ENCODE peak calls at places on chromosomes 4 and X, in four cellular contexts. J, R, K and G are unnamed samples.

GRCh38 chr4:103915224-103915869 is 195.6 kb upstream of the TACR3 start:
- DNase-seq in J (peak), K (peak), R (no peak), G (no peak)

GRCh38 chr4:86493460-86493859 is 100.7 kb upstream of the PTPN13 start:
- DNase-seq in R (no peak), K (peak), J (peak), G (no peak)

GRCh38 chr4:73828945-73829344 is 7.5 kb upstream of the CXCL6 start:
- DNase-seq in J (peak), R (no peak), K (peak), G (no peak)

GRCh38 chrX:13120017-13120416 is 75.6 kb upstream of the FAM9C start:
- DNase-seq in J (peak), K (no peak), R (no peak), G (no peak)

GRCh38 chr4:40897557-40898203 is 147.9 kb downstream of the NSUN7 start:
- DNase-seq in K (peak), J (peak), R (peak), G (peak)

GRCh38 chr4:67106846-67107467 is 438.3 kb downstream of the CENPC start:
- DNase-seq in K (no peak), R (no peak), J (no peak), G (no peak)

GRCh38 chr4:18388029-18388428 is 366.5 kb upstream of the LCORL start:
- DNase-seq in K (no peak), R (no peak), J (no peak), G (no peak)

GRCh38 chr4:151930372-151930771 is 169.6 kb upstream of the GATB start:
- DNase-seq in K (no peak), J (no peak), R (no peak), G (no peak)

GRCh38 chrX:135531813-135532212 is 11.4 kb downstream of the INTS6L start:
- DNase-seq in J (no peak), K (no peak), R (no peak), G (no peak)

GRCh38 chr4:9800878-9801277 is 19.4 kb downstream of the DRD5 start:
- DNase-seq in K (peak), J (no peak), R (no peak), G (no peak)

GRCh38 chrX:44062842-44063241 is 89.7 kb upstream of the NDP start:
- DNase-seq in R (no peak), J (no peak), K (no peak), G (no peak)

GRCh38 chr4:60846678-60847077 is 353.4 kb upstream of the ADGRL3 start:
- DNase-seq in K (no peak), J (no peak), R (no peak), G (no peak)

GRCh38 chr4:81166431-81166830 is 48.6 kb downstream of the PRKG2 start:
- DNase-seq in K (peak), R (no peak), J (peak), G (no peak)

GRCh38 chr4:3321295-3321889 is 28.6 kb downstream of the RGS12 start:
- DNase-seq in K (peak), R (peak), J (peak), G (no peak)

GRCh38 chr4:152997771-152998487 is 61.8 kb downstream of the FHDC1 start:
- DNase-seq in J (no peak), R (no peak), K (no peak), G (no peak)

GRCh38 chr4:2322801-2323200 is 60.9 kb upstream of the MXD4 start:
- DNase-seq in K (peak), R (no peak), J (peak), G (no peak)

GRCh38 chr4:140857111-140857510 is 100.9 kb upstream of the TBC1D9 start:
- DNase-seq in K (no peak), J (no peak), R (no peak), G (no peak)

GRCh38 chr4:173040200-173040599 is 128.4 kb upstream of the GALNT7 start:
- DNase-seq in K (no peak), J (peak), R (no peak), G (no peak)

GRCh38 chr4:171534391-171534790 is 278.8 kb upstream of the GALNTL6 start:
- DNase-seq in R (no peak), J (no peak), K (no peak), G (no peak)

GRCh38 chrX:44203791-44204190 is 139.7 kb downstream of the EFHC2 start:
- DNase-seq in K (no peak), R (no peak), J (no peak), G (no peak)

GRCh38 chr4:149531861-149532260 is 283.8 kb downstream of the IQCM start:
- DNase-seq in K (peak), R (no peak), J (peak), G (no peak)

GRCh38 chrX:21711126-21711847 is 46.6 kb downstream of the SMPX start:
- DNase-seq in R (no peak), J (no peak), K (no peak), G (no peak)

GRCh38 chr4:36243355-36244256 is 708 bp downstream of the ARAP2 start:
- DNase-seq in K (no peak), R (no peak), J (peak), G (no peak)

GRCh38 chr4:40340034-40340433 is 4.9 kb downstream of the CHRNA9 start:
- DNase-seq in R (no peak), K (peak), J (no peak), G (no peak)

GRCh38 chrX:54495814-54496516 is at the start of gene FGD1:
- DNase-seq in J (peak), K (peak), R (peak), G (peak)

GRCh38 chr4:112604590-112604989 is 32.1 kb downstream of the ZGRF1 start:
- DNase-seq in R (peak), J (peak), K (peak), G (peak)

GRCh38 chrX:1751781-1752180 is 136.9 kb downstream of the ASMT start:
- DNase-seq in R (no peak), J (no peak), K (no peak), G (no peak)

GRCh38 chr4:6420972-6421371 is 51.4 kb downstream of the PPP2R2C start:
- DNase-seq in R (no peak), K (no peak), J (no peak), G (no peak)

GRCh38 chr4:151139814-151140213 is 40.4 kb downstream of the RPS3A start:
- DNase-seq in R (no peak), J (peak), K (no peak), G (no peak)

GRCh38 chr4:6888506-6889071 is 21.0 kb upstream of the TBC1D14 start:
- DNase-seq in R (no peak), K (no peak), J (no peak), G (no peak)

GRCh38 chrX:110397904-110398303 is 39.3 kb downstream of the RTL9 start:
- DNase-seq in K (no peak), R (no peak), J (no peak), G (no peak)

GRCh38 chrX:131778269-131779218 is 234.7 kb downstream of the OR13H1 start:
- DNase-seq in K (no peak), J (no peak), R (no peak), G (no peak)

GRCh38 chr4:21470531-21470930 is 478.0 kb downstream of the KCNIP4 start:
- DNase-seq in R (peak), K (peak), J (peak), G (no peak)

GRCh38 chrX:57647020-57647419 is 33.0 kb downstream of the NLRP2B start:
- DNase-seq in J (no peak), K (no peak), R (no peak), G (no peak)

DNA sequence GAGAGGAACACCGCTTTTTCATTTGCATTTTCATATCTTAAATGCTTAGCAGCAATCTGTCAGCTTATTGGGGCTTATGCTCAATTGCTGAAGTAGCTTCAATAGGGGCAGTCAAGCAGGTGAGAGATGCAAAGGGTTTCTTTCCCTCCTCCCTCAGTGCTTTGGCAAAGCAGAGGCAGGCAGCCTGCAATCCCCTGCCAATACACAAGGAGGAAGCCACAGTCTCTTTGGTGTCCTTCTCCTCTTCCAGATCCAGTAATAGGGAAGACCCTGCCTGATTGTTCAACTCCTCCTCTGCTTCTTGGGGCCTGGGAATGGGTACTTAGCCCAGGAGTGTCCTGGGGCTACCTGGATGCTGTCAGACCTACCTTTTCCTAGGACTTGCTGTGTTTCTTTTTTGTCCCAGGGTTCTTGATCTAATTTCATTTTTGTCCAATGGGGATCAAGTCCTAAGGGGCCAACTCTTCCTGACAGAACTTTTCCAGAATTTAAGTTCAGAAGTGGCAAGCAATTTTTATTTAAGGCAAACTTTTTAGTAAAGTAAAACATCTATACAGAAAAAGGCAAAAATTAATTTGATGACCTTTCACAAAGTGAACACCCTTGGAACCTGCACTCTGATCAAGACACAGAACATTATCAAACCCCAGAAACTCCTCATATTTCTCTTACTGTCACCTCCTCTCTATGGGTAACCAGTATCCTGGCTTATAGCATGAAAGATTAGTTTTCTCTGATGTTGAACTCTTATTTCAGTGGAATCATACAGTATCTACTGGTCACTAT is 260.3 kb downstream of the PPP3CA start:
- DNase-seq in J (no peak), R (peak), K (no peak), G (no peak)
- TF ChIP-seq CTCF in J (no peak), R (peak), K (peak), G (no peak)

GRCh38 chr4:20456416-20456815 is 204.7 kb downstream of the SLIT2 start:
- DNase-seq in K (peak), J (no peak), R (no peak), G (no peak)
- TF ChIP-seq CTCF in K (no peak), J (no peak), R (no peak), G (no peak)

GRCh38 chr4:169774466-169775445 is 17.0 kb upstream of the HPF1 start:
- DNase-seq in K (no peak), R (no peak), J (peak), G (peak)
- TF ChIP-seq CTCF in K (no peak), R (no peak), J (peak), G (peak)

GRCh38 chr4:138049350-138049749 is 192.8 kb downstream of the SLC7A11 start:
- DNase-seq in K (no peak), R (no peak), J (no peak), G (no peak)

GRCh38 chr4:138053601-138054322 is 188.4 kb downstream of the SLC7A11 start:
- DNase-seq in K (peak), R (no peak), J (peak), G (no peak)

GRCh38 chr4:138051157-138051556 is 191.0 kb downstream of the SLC7A11 start:
- DNase-seq in K (peak), R (no peak), J (peak), G (no peak)

GRCh38 chr4:138047290-138047689 is 194.9 kb downstream of the SLC7A11 start:
- DNase-seq in J (no peak), K (no peak), R (no peak), G (no peak)

DNA sequence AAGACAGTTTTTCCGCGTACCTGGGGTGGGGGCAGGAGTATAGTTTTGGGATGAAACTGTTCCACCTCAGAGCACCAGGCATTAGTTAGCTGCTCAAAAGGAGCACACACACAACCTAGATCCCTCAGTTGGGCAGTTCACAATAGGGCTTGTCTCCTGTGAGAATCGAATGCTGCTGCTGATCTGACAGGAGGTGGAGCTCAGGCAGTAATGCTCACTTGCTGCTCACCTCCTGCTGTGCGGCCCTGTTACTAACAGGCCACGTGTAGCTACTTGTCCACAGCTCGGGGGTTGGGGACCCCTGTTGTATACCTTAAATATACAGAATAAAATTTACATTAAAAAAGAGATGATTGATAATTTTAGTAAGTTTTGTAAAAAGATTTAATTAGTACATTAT is 191.5 kb downstream of the SLC7A11 start:
- DNase-seq in K (no peak), J (no peak), R (no peak), G (no peak)
- TF ChIP-seq CTCF in K (no peak), J (no peak), R (no peak), G (no peak)

DNA sequence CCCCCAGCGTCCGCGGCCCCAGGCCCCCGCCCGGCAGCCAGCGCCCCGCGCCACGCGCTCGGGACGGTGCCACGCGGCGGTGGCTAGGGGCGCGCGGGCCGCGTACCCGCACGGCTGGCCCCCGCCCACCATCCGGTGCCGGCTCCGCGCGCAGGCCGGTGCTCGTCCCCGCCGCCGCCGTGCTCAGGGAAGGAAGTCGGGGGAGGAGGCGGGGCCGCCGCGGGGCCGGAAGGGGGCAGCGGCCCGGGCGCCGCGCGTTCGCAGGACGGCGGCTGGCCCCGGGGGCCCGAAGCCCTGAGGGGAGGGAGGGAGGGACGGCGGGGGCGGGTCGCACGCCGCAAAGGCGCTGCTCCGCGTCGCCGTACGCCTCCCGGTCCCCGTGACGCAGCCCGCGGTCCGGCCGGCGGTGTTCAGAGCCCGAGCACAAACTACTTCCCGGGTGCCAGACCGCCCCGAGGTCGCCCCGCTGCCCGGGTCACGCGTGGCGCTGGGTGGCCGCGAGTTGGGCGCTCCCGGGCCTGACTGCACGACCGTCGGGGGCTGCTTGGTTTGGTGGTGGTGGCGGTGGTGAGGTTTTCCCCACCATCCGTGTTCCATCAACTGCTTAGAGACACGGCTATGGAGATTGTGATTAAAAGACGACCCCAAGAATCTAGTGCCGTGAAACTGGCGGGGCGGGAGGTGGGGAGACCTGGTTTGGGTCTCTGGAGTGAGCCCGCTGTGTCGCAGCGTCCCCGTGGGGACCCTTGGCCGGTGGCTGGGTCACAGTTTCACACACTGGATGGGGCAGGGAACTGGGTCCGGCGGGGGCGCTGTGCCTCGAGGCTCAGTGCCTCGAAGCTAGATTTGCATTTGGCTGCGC is at the start of gene DCTD:
- DNase-seq in R (peak), K (peak), J (peak), G (peak)
- TF ChIP-seq CTCF in R (peak), K (peak), J (peak), G (no peak)

GRCh38 chr4:37388672-37389368 is 144.3 kb downstream of the NWD2 start:
- DNase-seq in K (no peak), R (no peak), J (no peak), G (no peak)
- TF ChIP-seq CTCF in K (no peak), R (no peak), J (no peak), G (no peak)

GRCh38 chr4:168743131-168743530 is 246.3 kb downstream of the PALLD start:
- DNase-seq in J (no peak), R (no peak), K (no peak), G (no peak)
- TF ChIP-seq CTCF in J (no peak), R (no peak), K (no peak), G (no peak)

DNA sequence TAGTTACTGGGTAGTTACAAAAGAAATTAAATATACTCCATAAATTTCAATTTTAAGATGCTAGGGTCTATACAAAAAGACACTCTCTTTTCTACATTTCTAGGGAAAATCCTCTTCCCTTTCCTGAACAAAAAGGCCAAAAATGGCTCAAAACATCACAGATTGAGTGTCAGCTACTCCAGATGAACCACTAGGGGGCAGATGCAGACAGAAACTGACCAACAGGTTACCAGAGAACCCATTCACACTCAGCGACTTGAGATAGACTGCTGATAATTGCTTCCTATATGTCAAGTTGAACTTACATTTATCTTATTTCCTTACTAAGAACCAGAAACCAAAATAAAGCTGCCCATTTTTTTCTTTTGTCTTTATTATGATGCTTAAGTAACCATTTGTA is 83.4 kb upstream of the MID1IP1 start:
- DNase-seq in R (peak), J (peak), K (peak), G (no peak)
- TF ChIP-seq CTCF in R (peak), J (peak), K (peak), G (peak)

GRCh38 chr4:159977907-159978617 is 875.2 kb downstream of the RAPGEF2 start:
- DNase-seq in K (no peak), J (no peak), R (no peak), G (no peak)

GRCh38 chr4:159979351-159979750 is 876.5 kb downstream of the RAPGEF2 start:
- DNase-seq in R (no peak), J (no peak), K (no peak), G (no peak)

GRCh38 chr4:159983080-159983479 is 880.2 kb downstream of the RAPGEF2 start:
- DNase-seq in J (no peak), K (no peak), R (no peak), G (no peak)

GRCh38 chr4:159979953-159980352 is 877.1 kb downstream of the RAPGEF2 start:
- DNase-seq in R (no peak), J (no peak), K (no peak), G (no peak)

DNA sequence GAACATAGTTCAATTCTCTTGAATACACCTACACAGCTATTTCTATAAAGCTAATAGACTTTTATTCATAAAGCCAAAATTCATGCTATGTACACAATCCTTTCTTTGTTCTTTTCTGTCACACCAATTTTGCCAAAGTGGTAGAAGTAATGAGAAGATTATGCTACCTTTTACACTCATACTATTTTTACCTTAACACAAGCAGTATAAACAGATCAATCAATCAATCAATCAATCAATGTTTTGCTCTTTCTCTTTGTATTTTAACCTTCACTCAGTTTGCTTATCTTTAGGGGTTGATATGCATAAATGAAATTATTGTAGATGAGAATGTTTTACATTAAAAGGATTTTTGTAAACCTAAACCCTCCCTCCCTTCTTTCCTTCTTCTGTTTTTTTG is 878.6 kb downstream of the RAPGEF2 start:
- DNase-seq in R (no peak), K (no peak), J (no peak), G (no peak)
- TF ChIP-seq CTCF in R (no peak), K (no peak), J (no peak), G (no peak)

DNA sequence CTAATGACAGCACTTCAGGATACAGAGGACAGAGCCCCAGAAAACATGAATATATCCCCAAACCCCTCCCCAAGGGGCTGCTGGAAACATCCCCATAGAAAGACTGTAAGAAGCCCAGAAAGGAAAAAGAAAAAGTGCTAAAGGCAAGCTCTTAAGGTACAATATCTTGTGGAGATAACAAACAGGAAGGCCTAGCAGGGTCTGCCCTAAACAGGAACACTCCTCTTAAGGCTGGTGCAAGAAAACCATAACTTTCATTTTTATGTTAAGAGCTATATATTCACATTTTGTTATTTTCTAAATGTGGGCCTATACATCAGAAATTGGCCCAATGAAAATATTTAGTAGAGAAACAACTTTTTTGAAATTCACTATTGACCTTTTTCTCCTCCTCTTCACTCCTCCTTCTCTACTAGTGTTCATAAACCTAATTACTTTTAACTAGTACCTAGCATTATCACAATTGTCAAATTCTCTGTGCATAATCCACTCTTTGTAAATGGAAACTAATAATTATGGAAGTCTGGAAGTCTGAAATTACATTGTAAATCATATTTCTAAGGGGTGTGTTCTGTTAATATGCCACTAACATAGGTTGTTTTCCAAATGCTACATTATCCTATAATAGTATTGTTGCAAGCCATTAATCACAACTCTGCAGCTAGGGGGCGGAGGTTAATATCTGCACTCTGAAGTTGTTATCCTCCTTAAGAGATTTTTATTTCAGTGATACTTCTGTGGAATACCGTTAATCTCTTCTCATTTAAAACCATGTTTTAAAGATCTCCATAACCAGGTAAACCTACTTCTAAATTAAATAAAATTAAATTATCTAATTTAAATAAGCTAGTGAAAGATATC is 59.8 kb downstream of the CASK start:
- DNase-seq in R (no peak), K (no peak), J (no peak), G (no peak)
- TF ChIP-seq CTCF in R (peak), K (no peak), J (no peak), G (no peak)